ENCODE peak calls at places on chromosome 12, in five cellular contexts. One of them, this sample, is unnamed.

GRCh38 chr12:94714378-94714777 is 64.0 kb upstream of the TMCC3 start:
- DNase-seq in psoas muscle: peak
- DNase-seq in AG04450: no peak
- DNase-seq in prostate gland: no peak
- DNase-seq in GM23338: no peak
- DNase-seq in this sample: no peak

GRCh38 chr12:130461868-130462557 is 124.3 kb downstream of the PIWIL1 start:
- DNase-seq in psoas muscle: peak
- DNase-seq in AG04450: no peak
- DNase-seq in prostate gland: no peak
- DNase-seq in GM23338: no peak
- DNase-seq in this sample: peak

GRCh38 chr12:111626230-111626629 is 27.1 kb upstream of the ATXN2 start:
- DNase-seq in psoas muscle: no peak
- DNase-seq in AG04450: no peak
- DNase-seq in prostate gland: no peak
- DNase-seq in GM23338: no peak
- DNase-seq in this sample: no peak

GRCh38 chr12:106039242-106039641 is 99.5 kb downstream of the NUAK1 start:
- DNase-seq in psoas muscle: peak
- DNase-seq in AG04450: no peak
- DNase-seq in prostate gland: no peak
- DNase-seq in GM23338: no peak
- DNase-seq in this sample: no peak

GRCh38 chr12:79674629-79675028 is 16.1 kb downstream of the PAWR start:
- DNase-seq in psoas muscle: no peak
- DNase-seq in AG04450: no peak
- DNase-seq in prostate gland: no peak
- DNase-seq in GM23338: no peak
- DNase-seq in this sample: no peak

GRCh38 chr12:46585854-46586621 is 213.5 kb upstream of the SLC38A2 start:
- DNase-seq in psoas muscle: no peak
- DNase-seq in AG04450: peak
- DNase-seq in prostate gland: no peak
- DNase-seq in GM23338: peak
- DNase-seq in this sample: no peak

GRCh38 chr12:53613821-53614220 is 12.4 kb downstream of the ATF7 start:
- DNase-seq in psoas muscle: no peak
- DNase-seq in AG04450: no peak
- DNase-seq in prostate gland: no peak
- DNase-seq in GM23338: no peak
- DNase-seq in this sample: no peak

GRCh38 chr12:30754383-30754749 is 385 bp downstream of the CAPRIN2 start:
- DNase-seq in psoas muscle: no peak
- DNase-seq in AG04450: no peak
- DNase-seq in prostate gland: no peak
- DNase-seq in GM23338: no peak
- DNase-seq in this sample: no peak

GRCh38 chr12:115149685-115150378 is 465.9 kb upstream of the TBX3 start:
- DNase-seq in psoas muscle: no peak
- DNase-seq in AG04450: peak
- DNase-seq in prostate gland: no peak
- DNase-seq in GM23338: no peak
- DNase-seq in this sample: no peak

GRCh38 chr12:91937033-91937432 is 208.6 kb downstream of the BTG1 start:
- DNase-seq in psoas muscle: no peak
- DNase-seq in AG04450: no peak
- DNase-seq in prostate gland: no peak
- DNase-seq in GM23338: no peak
- DNase-seq in this sample: no peak

GRCh38 chr12:111819191-111820158 is 22.6 kb upstream of the MAPKAPK5 start:
- DNase-seq in psoas muscle: no peak
- DNase-seq in AG04450: no peak
- DNase-seq in prostate gland: no peak
- DNase-seq in GM23338: no peak
- DNase-seq in this sample: no peak

GRCh38 chr12:46354799-46355194 is 17.8 kb downstream of the SLC38A2 start:
- DNase-seq in psoas muscle: no peak
- DNase-seq in AG04450: no peak
- DNase-seq in prostate gland: no peak
- DNase-seq in GM23338: no peak
- DNase-seq in this sample: no peak

GRCh38 chr12:116697305-116698130 is 40.4 kb downstream of the SPRING1 start:
- DNase-seq in psoas muscle: no peak
- DNase-seq in AG04450: no peak
- DNase-seq in prostate gland: peak
- DNase-seq in GM23338: peak
- DNase-seq in this sample: no peak

GRCh38 chr12:42798811-42799438 is 209.4 kb upstream of the PRICKLE1 start:
- DNase-seq in psoas muscle: no peak
- DNase-seq in AG04450: peak
- DNase-seq in prostate gland: no peak
- DNase-seq in GM23338: no peak
- DNase-seq in this sample: no peak

GRCh38 chr12:105317942-105318614 is 12.4 kb upstream of the C12orf75 start:
- DNase-seq in psoas muscle: no peak
- DNase-seq in AG04450: no peak
- DNase-seq in prostate gland: no peak
- DNase-seq in GM23338: no peak
- DNase-seq in this sample: no peak

GRCh38 chr12:111211910-111212757 is 156.8 kb downstream of the PHETA1 start:
- DNase-seq in psoas muscle: no peak
- DNase-seq in AG04450: no peak
- DNase-seq in prostate gland: no peak
- DNase-seq in GM23338: peak
- DNase-seq in this sample: no peak

GRCh38 chr12:117559978-117560377 is 198.6 kb upstream of the NOS1 start:
- DNase-seq in psoas muscle: no peak
- DNase-seq in AG04450: no peak
- DNase-seq in prostate gland: no peak
- DNase-seq in GM23338: no peak
- DNase-seq in this sample: no peak

GRCh38 chr12:92541024-92541423 is 161.8 kb upstream of the PLEKHG7 start:
- DNase-seq in psoas muscle: no peak
- DNase-seq in AG04450: no peak
- DNase-seq in prostate gland: no peak
- DNase-seq in GM23338: no peak
- DNase-seq in this sample: no peak

GRCh38 chr12:123935956-123936355 is 36.7 kb downstream of the CCDC92 start:
- DNase-seq in psoas muscle: no peak
- DNase-seq in AG04450: no peak
- DNase-seq in prostate gland: no peak
- DNase-seq in GM23338: no peak
- DNase-seq in this sample: no peak

GRCh38 chr12:65156366-65156831 is 13.0 kb upstream of the LEMD3 start:
- DNase-seq in psoas muscle: no peak
- DNase-seq in AG04450: no peak
- DNase-seq in prostate gland: no peak
- DNase-seq in GM23338: no peak
- DNase-seq in this sample: no peak
- H3K27ac ChIP-seq in psoas muscle: no peak
- H3K27ac ChIP-seq in AG04450: no peak
- H3K27ac ChIP-seq in prostate gland: no peak
- H3K27ac ChIP-seq in GM23338: no peak
- H3K27ac ChIP-seq in this sample: no peak

DNA sequence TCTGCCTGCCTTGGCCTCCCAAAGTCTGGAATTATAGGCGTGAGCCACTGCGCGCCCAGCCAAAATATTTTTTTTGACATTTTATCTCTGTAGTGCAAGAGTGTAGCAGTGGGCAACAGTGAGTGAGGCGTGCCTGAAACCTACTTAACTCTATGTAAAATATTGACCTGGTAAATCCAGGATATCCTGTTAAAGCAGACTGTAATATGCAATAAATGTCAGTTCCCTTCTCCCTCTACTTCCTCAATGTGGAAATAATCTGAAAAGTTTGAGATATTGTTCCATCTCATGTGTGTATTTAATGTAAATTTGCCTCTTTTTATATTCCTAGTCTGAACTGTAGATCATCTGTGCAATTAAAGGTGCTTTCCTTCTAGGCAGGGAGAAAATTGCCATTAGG is 9.5 kb upstream of the CDK17 start:
- DNase-seq in psoas muscle: no peak
- DNase-seq in AG04450: no peak
- DNase-seq in prostate gland: no peak
- DNase-seq in GM23338: no peak
- DNase-seq in this sample: no peak
- H3K27ac ChIP-seq in psoas muscle: no peak
- H3K27ac ChIP-seq in AG04450: no peak
- H3K27ac ChIP-seq in prostate gland: no peak
- H3K27ac ChIP-seq in GM23338: no peak
- H3K27ac ChIP-seq in this sample: no peak

GRCh38 chr12:11704094-11704493 is 54.6 kb downstream of the ETV6 start:
- DNase-seq in psoas muscle: no peak
- DNase-seq in AG04450: no peak
- DNase-seq in prostate gland: no peak
- DNase-seq in GM23338: no peak
- DNase-seq in this sample: no peak
- H3K27ac ChIP-seq in psoas muscle: no peak
- H3K27ac ChIP-seq in AG04450: no peak
- H3K27ac ChIP-seq in prostate gland: peak
- H3K27ac ChIP-seq in GM23338: no peak
- H3K27ac ChIP-seq in this sample: no peak

GRCh38 chr12:26121323-26121740 is 3.5 kb downstream of the BHLHE41 start:
- DNase-seq in psoas muscle: no peak
- DNase-seq in AG04450: no peak
- DNase-seq in prostate gland: no peak
- DNase-seq in GM23338: peak
- DNase-seq in this sample: no peak
- H3K27ac ChIP-seq in psoas muscle: peak
- H3K27ac ChIP-seq in AG04450: no peak
- H3K27ac ChIP-seq in prostate gland: peak
- H3K27ac ChIP-seq in GM23338: no peak
- H3K27ac ChIP-seq in this sample: peak

DNA sequence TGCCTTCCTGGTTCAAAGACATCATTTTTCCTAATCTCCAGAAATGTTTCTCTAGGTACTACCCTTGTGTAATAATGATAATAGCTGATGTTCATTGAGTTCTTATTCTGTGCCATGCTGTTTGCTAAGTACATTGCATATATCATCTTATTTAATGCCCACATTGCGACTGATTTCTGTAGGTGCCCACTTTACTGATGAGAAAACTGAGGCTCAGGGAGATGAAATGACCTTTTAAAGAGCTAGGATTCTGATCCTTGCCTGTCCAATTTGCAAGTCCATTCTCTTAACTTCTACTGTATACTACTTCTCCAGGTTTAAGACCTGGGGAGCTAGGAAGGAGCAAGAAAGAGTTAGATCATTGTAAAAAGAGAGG is 2.8 kb downstream of the DGKA start:
- DNase-seq in psoas muscle: no peak
- DNase-seq in AG04450: no peak
- DNase-seq in prostate gland: no peak
- DNase-seq in GM23338: no peak
- DNase-seq in this sample: no peak
- H3K27ac ChIP-seq in psoas muscle: no peak
- H3K27ac ChIP-seq in AG04450: no peak
- H3K27ac ChIP-seq in prostate gland: no peak
- H3K27ac ChIP-seq in GM23338: no peak
- H3K27ac ChIP-seq in this sample: no peak

DNA sequence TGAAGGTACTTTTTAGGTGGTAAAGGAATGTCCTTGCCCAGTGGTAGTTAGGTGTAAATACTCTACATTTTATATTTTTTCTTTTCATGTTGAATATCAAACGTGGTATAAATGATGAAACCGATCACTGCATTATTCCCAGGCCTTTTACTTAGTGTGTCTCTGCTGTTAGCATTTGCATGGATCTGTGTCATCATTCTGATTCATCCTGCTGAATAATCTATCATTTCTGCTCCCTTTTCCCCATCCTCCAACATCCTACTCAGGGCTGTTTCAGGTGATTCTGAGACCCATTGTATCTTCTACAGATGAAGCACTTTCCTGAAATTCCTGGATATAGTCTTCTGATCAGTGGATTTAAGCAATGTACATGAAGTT is 61.0 kb upstream of the PTHLH start:
- DNase-seq in psoas muscle: no peak
- DNase-seq in AG04450: no peak
- DNase-seq in prostate gland: no peak
- DNase-seq in GM23338: no peak
- DNase-seq in this sample: no peak
- H3K27ac ChIP-seq in psoas muscle: no peak
- H3K27ac ChIP-seq in AG04450: no peak
- H3K27ac ChIP-seq in prostate gland: no peak
- H3K27ac ChIP-seq in GM23338: no peak
- H3K27ac ChIP-seq in this sample: no peak

DNA sequence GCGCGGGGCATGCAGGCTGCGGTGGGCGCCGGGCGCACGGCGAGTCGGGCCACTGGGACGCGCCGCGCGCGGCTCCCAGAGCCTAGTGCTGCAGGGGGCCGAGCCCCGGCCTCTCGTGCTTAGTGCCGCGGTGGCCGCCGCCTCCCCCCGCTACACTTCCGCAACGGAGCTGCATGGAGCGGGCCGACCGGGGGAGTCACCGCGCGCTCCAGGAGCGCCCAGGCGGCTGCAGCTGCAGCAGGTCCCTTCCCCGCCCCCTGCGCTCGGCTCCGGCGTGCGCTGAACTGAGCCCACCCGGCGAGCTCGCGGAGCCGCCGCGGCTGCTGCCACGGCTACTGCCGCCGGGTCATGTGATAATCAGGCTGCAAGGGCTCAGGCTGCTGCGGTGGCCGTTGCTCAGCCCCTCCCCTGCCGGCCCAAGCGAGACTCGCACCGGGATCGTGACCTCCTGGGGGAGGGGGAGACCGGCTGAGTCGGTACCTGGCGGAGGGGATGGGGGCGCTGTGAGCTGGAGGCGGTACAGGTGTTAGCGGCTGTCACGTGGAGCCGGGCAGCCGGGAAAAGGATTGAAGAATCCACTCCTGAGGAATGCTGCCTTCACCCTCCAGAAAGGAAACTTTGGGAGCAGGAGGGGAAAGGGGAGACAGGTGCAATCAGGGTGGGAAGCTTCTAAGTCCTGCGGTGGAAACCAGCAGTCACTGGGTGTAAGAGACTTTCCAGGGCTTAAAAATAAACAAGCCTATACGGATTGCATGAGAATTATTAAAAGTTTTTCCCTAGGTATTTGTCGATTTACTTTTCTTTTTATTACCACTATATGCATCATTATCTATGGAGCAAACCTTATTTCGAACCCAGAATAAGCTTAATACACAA is at the start of gene PPM1H:
- DNase-seq in psoas muscle: peak
- DNase-seq in AG04450: no peak
- DNase-seq in prostate gland: peak
- DNase-seq in GM23338: peak
- DNase-seq in this sample: peak
- H3K27ac ChIP-seq in psoas muscle: peak
- H3K27ac ChIP-seq in AG04450: no peak
- H3K27ac ChIP-seq in prostate gland: peak
- H3K27ac ChIP-seq in GM23338: peak
- H3K27ac ChIP-seq in this sample: peak

DNA sequence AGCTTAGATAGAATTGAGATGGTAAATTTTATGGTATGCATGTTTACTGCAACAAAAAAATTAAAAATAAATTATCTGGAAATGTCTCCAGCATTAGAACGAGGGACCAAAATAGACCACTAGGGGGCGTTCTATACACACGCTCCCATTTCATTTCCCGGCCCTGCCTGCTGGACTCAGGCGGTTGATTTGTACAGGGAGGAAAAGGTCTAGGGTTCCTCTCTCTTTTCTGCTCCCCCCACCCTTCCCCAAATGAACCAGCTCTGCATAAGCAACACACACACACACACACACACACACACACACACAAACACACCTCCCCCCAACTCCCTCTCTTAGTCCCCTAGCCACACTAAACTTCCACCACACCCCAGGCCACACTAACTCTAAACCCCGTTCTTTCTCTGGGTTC is 7.8 kb upstream of the DTX1 start:
- DNase-seq in psoas muscle: no peak
- DNase-seq in AG04450: peak
- DNase-seq in prostate gland: peak
- DNase-seq in GM23338: peak
- DNase-seq in this sample: peak
- H3K27ac ChIP-seq in psoas muscle: no peak
- H3K27ac ChIP-seq in AG04450: no peak
- H3K27ac ChIP-seq in prostate gland: no peak
- H3K27ac ChIP-seq in GM23338: no peak
- H3K27ac ChIP-seq in this sample: no peak